ENCODE peak calls at places on chromosomes 12 and 14, in four cellular contexts. Y is pons, Z is ACHN, I is H4. S is an unnamed sample.

GRCh38 chr14:72608391-72609204 is 285.3 kb downstream of the DPF3 start:
- DNase-seq in I (peak), Z (peak), Y (peak), S (no peak)

GRCh38 chr12:128228581-128228980 is 38.4 kb upstream of the TMEM132C start:
- DNase-seq in I (no peak), Y (no peak), Z (no peak), S (no peak)

GRCh38 chr14:50823051-50823762 is 7.8 kb downstream of the NIN start:
- DNase-seq in Y (no peak), I (no peak), Z (no peak), S (no peak)

GRCh38 chr14:69387311-69387710 is 10.8 kb downstream of the ERH start:
- DNase-seq in Y (no peak), I (no peak), Z (no peak), S (no peak)

GRCh38 chr12:10688042-10688441 is 14.2 kb upstream of the STYK1 start:
- DNase-seq in Z (no peak), Y (no peak), I (no peak), S (no peak)

GRCh38 chr12:90953956-90954421 is 987 bp downstream of the CCER1 start:
- DNase-seq in Y (no peak), Z (no peak), I (no peak), S (no peak)

GRCh38 chr14:104439625-104440024 is 139.9 kb upstream of the C14orf180 start:
- DNase-seq in Z (no peak), I (no peak), Y (no peak), S (no peak)

GRCh38 chr12:132726386-132726785 is 15.7 kb downstream of the PGAM5 start:
- DNase-seq in Y (no peak), I (no peak), Z (no peak), S (no peak)

GRCh38 chr12:85279449-85280137 is 427 bp upstream of the ALX1 start:
- DNase-seq in I (no peak), Y (no peak), Z (peak), S (no peak)

GRCh38 chr12:97643961-97644360 is 181.4 kb downstream of the RMST start:
- DNase-seq in I (no peak), Y (no peak), Z (peak), S (no peak)

GRCh38 chr14:58633831-58634230 is 3.9 kb upstream of the DACT1 start:
- DNase-seq in Z (no peak), I (no peak), Y (no peak), S (no peak)

GRCh38 chr12:53618340-53618739 is 7.8 kb downstream of the ATF7 start:
- DNase-seq in Y (no peak), Z (no peak), I (no peak), S (no peak)

GRCh38 chr14:23085458-23085857 is 9.5 kb downstream of the ACIN1 start:
- DNase-seq in Z (no peak), Y (no peak), I (no peak), S (no peak)